ENCODE peak calls at places on chromosomes 11 and 22, in six cellular contexts. B, D, X, Q, G and Z are unnamed samples.

GRCh38 chr22:26610072-26610958 is 7.5 kb downstream of the CRYBB1 start:
- DNase-seq in G (no peak), B (no peak), D (peak; percentile 45), Q (peak; percentile 20), X (no peak), Z (peak; percentile 19)

GRCh38 chr22:42269407-42270177 is 861 bp downstream of the TCF20 start:
- DNase-seq in D (peak; percentile 65), Q (peak; percentile 68), B (peak; percentile 64), X (peak; percentile 64), G (no peak), Z (no peak)

GRCh38 chr11:85170184-85170583 is 457.0 kb downstream of the DLG2 start:
- DNase-seq in X (peak; percentile 67), G (peak; percentile 16), B (no peak), D (no peak), Q (no peak), Z (no peak)

GRCh38 chr11:134120143-134120850 is 51.4 kb downstream of the JAM3 start:
- DNase-seq in G (peak; percentile 49), D (no peak), X (no peak), Q (no peak), B (no peak), Z (no peak)

GRCh38 chr11:72080326-72081183 is at the start of the genes LRRC51 and NUMA1:
- DNase-seq in D (peak; percentile 99), Q (peak; percentile 98), G (peak; percentile 100), X (peak; percentile 100), B (peak; percentile 100), Z (peak; percentile 98)

GRCh38 chr22:32539631-32540449 is 65.2 kb downstream of the FBXO7 start:
- DNase-seq in X (peak; percentile 16), Q (no peak), G (no peak), B (no peak), D (no peak), Z (no peak)

GRCh38 chr11:64095949-64096348 is 60.2 kb downstream of the FLRT1 start:
- DNase-seq in B (no peak), X (no peak), G (no peak), D (no peak), Q (no peak), Z (no peak)

GRCh38 chr11:107591446-107592236 is 694 bp downstream of the ELMOD1 start:
- DNase-seq in X (no peak), G (no peak), B (no peak), Q (peak; percentile 14), D (no peak), Z (no peak)

GRCh38 chr22:29028468-29028867 is 33.2 kb downstream of the C22orf31 start:
- DNase-seq in X (no peak), D (no peak), Q (no peak), B (no peak), G (no peak), Z (no peak)

GRCh38 chr11:134759314-134759713 is 347.3 kb upstream of the B3GAT1 start:
- DNase-seq in Q (no peak), G (no peak), B (peak; percentile 7), X (no peak), D (no peak), Z (no peak)

GRCh38 chr11:27933992-27934829 is 173.7 kb downstream of the KIF18A start:
- DNase-seq in X (peak; percentile 61), D (no peak), Q (no peak), G (peak; percentile 67), B (no peak), Z (no peak)

GRCh38 chr11:76265771-76266241 is 59.5 kb upstream of the WNT11 start:
- DNase-seq in G (no peak), Q (no peak), B (no peak), X (no peak), D (no peak), Z (no peak)

GRCh38 chr22:40808018-40808841 is 10.9 kb downstream of the SLC25A17 start:
- DNase-seq in D (no peak), B (no peak), X (no peak), Q (no peak), G (no peak), Z (no peak)

GRCh38 chr11:69485337-69486041 is 4.0 kb downstream of the LINC01488 start:
- DNase-seq in D (no peak), X (no peak), Q (no peak), G (no peak), B (no peak), Z (no peak)

GRCh38 chr11:72735495-72736027 is 16.6 kb downstream of the ARAP1 start:
- DNase-seq in D (no peak), X (peak; percentile 35), Q (no peak), G (no peak), B (no peak), Z (no peak)

GRCh38 chr11:134529212-134530096 is 117.4 kb upstream of the B3GAT1 start:
- DNase-seq in D (no peak), G (no peak), Q (no peak), X (no peak), B (no peak), Z (no peak)

GRCh38 chr11:57181678-57182305 is at the start of gene LRRC55:
- DNase-seq in B (no peak), G (no peak), Q (no peak), X (no peak), D (no peak), Z (no peak)

GRCh38 chr11:64884019-64884418 is 5.6 kb upstream of the EHD1 start:
- DNase-seq in D (no peak), X (no peak), B (no peak), G (no peak), Q (no peak), Z (no peak)

GRCh38 chr11:34730544-34731295 is 109.8 kb downstream of the EHF start:
- DNase-seq in G (no peak), Q (no peak), X (no peak), B (no peak), D (no peak), Z (no peak)

GRCh38 chr11:126146454-126147192 is 64.8 kb downstream of the RPUSD4 start:
- DNase-seq in D (no peak), Q (no peak), B (no peak), X (no peak), G (no peak), Z (no peak)

DNA sequence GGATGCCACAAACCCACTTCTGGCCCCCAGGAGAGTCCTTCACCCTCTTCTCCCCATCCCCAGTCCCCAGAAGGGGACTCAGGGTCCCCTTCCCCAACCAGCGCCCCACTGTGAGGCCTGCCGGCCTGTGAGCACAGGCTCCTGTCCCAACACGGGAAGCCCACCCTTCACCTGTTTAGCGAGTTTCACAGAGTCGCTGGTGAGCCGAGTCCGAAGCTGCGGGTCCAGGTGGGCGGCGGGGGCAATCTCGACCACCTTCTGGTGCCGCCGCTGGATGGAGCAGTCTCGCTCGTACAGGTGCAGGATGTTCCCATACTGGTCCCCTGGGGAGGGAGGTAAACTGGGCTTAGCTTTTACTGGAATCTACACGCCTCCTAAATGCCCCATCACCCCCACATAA is 13.3 kb downstream of the LRFN4 start:
- DNase-seq in X (no peak), Q (no peak), B (no peak), G (no peak), D (no peak), Z (no peak)
- H3K27ac ChIP-seq in X (no peak overlapping the region), Q (no peak overlapping the region), B (no peak overlapping the region), G (no peak overlapping the region), D (no peak overlapping the region), Z (no peak overlapping the region)

GRCh38 chr11:46350695-46351094 is 3.4 kb downstream of the DGKZ start:
- DNase-seq in Q (no peak), X (no peak), G (no peak), D (no peak), B (no peak), Z (no peak)

GRCh38 chr11:46346886-46347636 is at the start of gene DGKZ:
- DNase-seq in D (peak; percentile 95), Q (peak; percentile 99), G (no peak), X (peak; percentile 82), B (peak; percentile 85), Z (peak; percentile 68)

GRCh38 chr11:46348986-46349401 is 1.7 kb downstream of the DGKZ start:
- DNase-seq in X (no peak), G (no peak), B (no peak), Q (peak; percentile 58), D (peak; percentile 69), Z (no peak)

GRCh38 chr11:46347637-46348311 is 511 bp downstream of the DGKZ start:
- DNase-seq in D (no peak), X (no peak), B (no peak), Q (no peak), G (no peak), Z (no peak)

DNA sequence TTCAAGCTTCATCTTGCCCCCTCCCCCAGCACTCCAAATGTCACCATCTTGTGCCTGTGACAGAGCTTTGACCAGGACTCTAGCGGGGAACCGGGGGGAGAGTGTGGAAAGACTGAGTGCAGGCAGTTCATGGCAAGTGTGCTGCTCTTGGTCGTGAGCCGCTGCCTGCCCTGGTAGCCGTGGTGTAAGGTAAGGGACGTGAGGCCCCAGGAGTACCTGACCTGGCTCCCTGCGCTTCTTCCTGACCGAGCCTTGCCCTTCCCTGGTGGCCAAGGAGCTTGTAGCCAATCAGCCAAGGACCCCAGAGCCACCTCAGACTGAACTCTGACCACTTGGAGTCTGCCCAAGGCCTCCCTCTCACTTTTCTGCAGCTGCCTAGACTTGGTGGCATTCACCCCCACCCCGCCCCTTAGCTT is 1.3 kb downstream of the DGKZ start:
- DNase-seq in B (no peak), X (no peak), G (no peak), D (no peak), Q (no peak), Z (no peak)
- H3K27ac ChIP-seq in B (peak overlapping the region; percentile 76), X (peak overlapping the region; percentile 77), G (no peak overlapping the region), D (peak overlapping the region; percentile 63), Q (peak overlapping the region; percentile 83), Z (peak overlapping the region; percentile 58)

DNA sequence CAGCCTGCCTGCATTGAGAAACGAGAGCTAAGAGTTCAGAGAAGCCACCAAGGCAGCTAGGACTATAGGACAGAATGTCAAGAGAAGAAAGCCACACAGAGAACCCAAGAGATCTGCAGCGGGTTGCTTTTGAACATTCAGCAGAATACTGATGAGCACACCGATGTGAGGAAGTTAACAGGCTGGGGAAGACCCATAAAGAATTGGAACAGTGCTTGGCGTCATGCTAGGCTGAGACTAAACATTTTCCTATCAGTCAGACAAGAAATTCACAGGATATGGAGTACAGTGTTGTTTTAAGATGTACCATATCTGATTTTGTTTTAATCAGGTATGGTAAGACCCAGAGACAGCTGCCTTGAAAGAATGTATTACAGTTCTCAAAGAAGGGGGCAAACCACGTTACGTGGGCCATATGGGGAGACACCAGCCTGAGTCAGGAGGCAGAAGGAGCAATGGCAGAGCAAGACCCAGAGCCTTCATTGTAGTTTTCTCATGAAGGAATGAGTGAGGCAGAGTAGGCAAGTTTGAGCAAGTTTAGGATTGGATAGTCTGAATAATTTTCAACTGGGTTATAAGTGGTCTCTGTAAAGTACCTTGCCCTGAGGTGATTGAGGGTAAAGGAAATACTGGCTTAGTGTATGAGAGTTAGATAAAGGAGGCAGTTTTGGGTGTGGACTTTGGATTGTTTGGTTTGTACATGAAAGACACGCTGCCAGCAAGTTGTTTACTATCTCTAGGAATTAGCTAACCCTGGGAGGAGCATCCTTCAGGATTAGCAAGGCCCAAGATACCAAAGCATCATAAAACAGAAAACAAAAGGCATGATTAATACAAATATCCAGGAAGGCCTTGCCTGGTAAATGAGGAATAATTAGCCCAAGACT is 14.3 kb downstream of the LRRC75B start:
- DNase-seq in Q (no peak), D (no peak), X (peak; percentile 50), B (no peak), G (peak; percentile 90), Z (no peak)
- H3K27ac ChIP-seq in Q (no peak overlapping the region), D (no peak overlapping the region), X (no peak overlapping the region), B (peak overlapping the region; percentile 37), G (peak overlapping the region; percentile 91), Z (no peak overlapping the region)

GRCh38 chr11:637593-638507 is 781 bp downstream of the DRD4 start:
- DNase-seq in X (no peak), Q (no peak), G (no peak), B (no peak), D (no peak), Z (no peak)
- H3K27ac ChIP-seq in X (no peak overlapping the region), Q (no peak overlapping the region), G (no peak overlapping the region), B (no peak overlapping the region), D (no peak overlapping the region), Z (no peak overlapping the region)

GRCh38 chr22:22925795-22926358 is 38.3 kb downstream of the IGLL5 start:
- DNase-seq in G (no peak), B (no peak), Q (no peak), D (no peak), X (no peak), Z (no peak)
- H3K27ac ChIP-seq in G (no peak overlapping the region), B (no peak overlapping the region), Q (no peak overlapping the region), D (no peak overlapping the region), X (no peak overlapping the region), Z (no peak overlapping the region)